ENCODE peak calls at places on chromosomes 4 and X, in four cellular contexts. One of them, this sample, is unnamed.

GRCh38 chr4:186554890-186555827 is at the start of gene MTNR1A:
- DNase-seq in K562: no peak
- DNase-seq in tibial nerve: no peak
- DNase-seq in upper lobe of left lung: peak
- DNase-seq in this sample: no peak

GRCh38 chr4:66160606-66161005 is 490.3 kb upstream of the EPHA5 start:
- DNase-seq in upper lobe of left lung: no peak
- DNase-seq in K562: no peak
- DNase-seq in tibial nerve: no peak
- DNase-seq in this sample: no peak

GRCh38 chrX:8037593-8038348 is 110.6 kb upstream of the PNPLA4 start:
- DNase-seq in K562: no peak
- DNase-seq in tibial nerve: no peak
- DNase-seq in upper lobe of left lung: no peak
- DNase-seq in this sample: no peak

GRCh38 chr4:112550728-112551127 is 34.7 kb upstream of the NEUROG2 start:
- DNase-seq in upper lobe of left lung: no peak
- DNase-seq in tibial nerve: no peak
- DNase-seq in K562: no peak
- DNase-seq in this sample: no peak

GRCh38 chrX:43813898-43814297 is 68.4 kb downstream of the MAOB start:
- DNase-seq in K562: peak
- DNase-seq in upper lobe of left lung: no peak
- DNase-seq in tibial nerve: no peak
- DNase-seq in this sample: no peak

GRCh38 chr4:185346975-185347601 is 48.6 kb downstream of the LRP2BP start:
- DNase-seq in upper lobe of left lung: no peak
- DNase-seq in tibial nerve: no peak
- DNase-seq in K562: no peak
- DNase-seq in this sample: no peak

GRCh38 chr4:71607780-71608673 is 175.9 kb downstream of the GC start:
- DNase-seq in K562: no peak
- DNase-seq in tibial nerve: no peak
- DNase-seq in upper lobe of left lung: no peak
- DNase-seq in this sample: no peak

GRCh38 chr4:37066149-37066548 is 178.4 kb upstream of the NWD2 start:
- DNase-seq in upper lobe of left lung: no peak
- DNase-seq in tibial nerve: no peak
- DNase-seq in K562: no peak
- DNase-seq in this sample: no peak

GRCh38 chr4:87322754-87323153 is at the start of gene HSD17B13:
- DNase-seq in K562: no peak
- DNase-seq in tibial nerve: no peak
- DNase-seq in upper lobe of left lung: no peak
- DNase-seq in this sample: no peak

GRCh38 chr4:121785479-121785878 is 15.6 kb upstream of the EXOSC9 start:
- DNase-seq in tibial nerve: no peak
- DNase-seq in upper lobe of left lung: no peak
- DNase-seq in K562: no peak
- DNase-seq in this sample: no peak

GRCh38 chr4:127916512-127916911 is 35.8 kb downstream of the PLK4 start:
- DNase-seq in upper lobe of left lung: no peak
- DNase-seq in K562: no peak
- DNase-seq in tibial nerve: no peak
- DNase-seq in this sample: no peak

GRCh38 chr4:158805628-158806471 is 37.0 kb downstream of the FNIP2 start:
- DNase-seq in tibial nerve: no peak
- DNase-seq in K562: no peak
- DNase-seq in upper lobe of left lung: no peak
- DNase-seq in this sample: no peak

GRCh38 chr4:80226091-80226490 is 28.8 kb downstream of the PRDM8 start:
- DNase-seq in K562: no peak
- DNase-seq in tibial nerve: no peak
- DNase-seq in upper lobe of left lung: no peak
- DNase-seq in this sample: no peak

GRCh38 chrX:36609653-36610585 is 398.2 kb upstream of the FAM47C start:
- DNase-seq in upper lobe of left lung: no peak
- DNase-seq in tibial nerve: no peak
- DNase-seq in K562: no peak
- DNase-seq in this sample: no peak

GRCh38 chrX:51836823-51837222 is 56.6 kb upstream of the MAGED1 start:
- DNase-seq in upper lobe of left lung: no peak
- DNase-seq in K562: no peak
- DNase-seq in tibial nerve: no peak
- DNase-seq in this sample: no peak

GRCh38 chr4:123547167-123547817 is 150.7 kb downstream of the SPRY1 start:
- DNase-seq in upper lobe of left lung: peak
- DNase-seq in K562: peak
- DNase-seq in tibial nerve: no peak
- DNase-seq in this sample: no peak

GRCh38 chr4:34182346-34182745 is 2062.0 kb downstream of the ARAP2 start:
- DNase-seq in K562: no peak
- DNase-seq in tibial nerve: no peak
- DNase-seq in upper lobe of left lung: no peak
- DNase-seq in this sample: no peak

GRCh38 chr4:73181231-73181630 is 77.4 kb downstream of the ANKRD17 start:
- DNase-seq in K562: no peak
- DNase-seq in upper lobe of left lung: no peak
- DNase-seq in tibial nerve: no peak
- DNase-seq in this sample: no peak

GRCh38 chr4:57378766-57379165 is 268.6 kb upstream of the IGFBP7 start:
- DNase-seq in upper lobe of left lung: no peak
- DNase-seq in K562: no peak
- DNase-seq in tibial nerve: no peak
- DNase-seq in this sample: no peak

GRCh38 chr4:106315476-106315967 is 487 bp downstream of the TBCK start:
- DNase-seq in tibial nerve: no peak
- DNase-seq in K562: peak
- DNase-seq in upper lobe of left lung: no peak
- DNase-seq in this sample: no peak

GRCh38 chrX:1239681-1240142 is 27.3 kb upstream of the CRLF2 start:
- DNase-seq in upper lobe of left lung: peak
- DNase-seq in K562: peak
- DNase-seq in tibial nerve: peak
- DNase-seq in this sample: no peak

GRCh38 chr4:4986856-4987255 is 32.4 kb downstream of the CYTL1 start:
- DNase-seq in upper lobe of left lung: no peak
- DNase-seq in K562: no peak
- DNase-seq in tibial nerve: no peak
- DNase-seq in this sample: no peak

DNA sequence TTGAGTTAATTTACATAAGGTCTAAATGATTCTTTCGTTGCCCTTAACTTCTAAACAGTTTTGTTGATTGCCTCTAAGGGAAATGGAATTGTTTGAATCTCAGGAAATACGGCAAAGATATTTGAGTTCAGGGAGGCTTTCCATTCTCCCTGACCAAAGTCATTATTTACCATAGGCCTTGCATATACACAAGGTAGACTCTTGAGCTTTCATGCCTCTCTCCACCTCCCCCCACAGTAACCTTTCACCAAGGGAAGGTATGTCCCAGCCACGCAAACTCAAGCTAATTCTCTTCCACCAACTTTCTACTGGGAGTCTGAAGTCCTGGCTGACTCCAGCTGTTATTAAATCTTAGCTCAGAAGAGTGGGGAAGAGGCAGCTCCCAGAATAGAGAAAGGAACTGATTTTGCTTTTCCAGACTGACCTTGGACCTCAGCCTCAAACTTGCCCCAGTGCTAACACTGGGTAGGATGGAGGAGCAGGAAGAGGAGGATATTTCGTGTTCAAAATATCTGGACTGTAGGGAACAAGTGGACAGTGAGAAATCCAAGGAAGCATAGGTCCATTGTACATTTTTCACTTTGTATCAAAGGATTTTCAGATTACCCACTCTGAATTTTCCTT is 1.4 kb downstream of the IGSF1 start:
- DNase-seq in tibial nerve: no peak
- DNase-seq in K562: no peak
- DNase-seq in upper lobe of left lung: no peak
- DNase-seq in this sample: no peak
- H3K4me3 ChIP-seq in tibial nerve: no peak
- H3K4me3 ChIP-seq in K562: no peak
- H3K4me3 ChIP-seq in upper lobe of left lung: no peak
- H3K4me3 ChIP-seq in this sample: no peak

GRCh38 chrX:13899607-13900006 is 82.7 kb upstream of the GPM6B start:
- DNase-seq in tibial nerve: no peak
- DNase-seq in upper lobe of left lung: no peak
- DNase-seq in K562: no peak
- DNase-seq in this sample: no peak
- TF ChIP-seq EP300 in tibial nerve: peak
- TF ChIP-seq EP300 in upper lobe of left lung: no peak
- TF ChIP-seq EP300 in K562: no peak
- TF ChIP-seq EP300 in this sample: no peak

DNA sequence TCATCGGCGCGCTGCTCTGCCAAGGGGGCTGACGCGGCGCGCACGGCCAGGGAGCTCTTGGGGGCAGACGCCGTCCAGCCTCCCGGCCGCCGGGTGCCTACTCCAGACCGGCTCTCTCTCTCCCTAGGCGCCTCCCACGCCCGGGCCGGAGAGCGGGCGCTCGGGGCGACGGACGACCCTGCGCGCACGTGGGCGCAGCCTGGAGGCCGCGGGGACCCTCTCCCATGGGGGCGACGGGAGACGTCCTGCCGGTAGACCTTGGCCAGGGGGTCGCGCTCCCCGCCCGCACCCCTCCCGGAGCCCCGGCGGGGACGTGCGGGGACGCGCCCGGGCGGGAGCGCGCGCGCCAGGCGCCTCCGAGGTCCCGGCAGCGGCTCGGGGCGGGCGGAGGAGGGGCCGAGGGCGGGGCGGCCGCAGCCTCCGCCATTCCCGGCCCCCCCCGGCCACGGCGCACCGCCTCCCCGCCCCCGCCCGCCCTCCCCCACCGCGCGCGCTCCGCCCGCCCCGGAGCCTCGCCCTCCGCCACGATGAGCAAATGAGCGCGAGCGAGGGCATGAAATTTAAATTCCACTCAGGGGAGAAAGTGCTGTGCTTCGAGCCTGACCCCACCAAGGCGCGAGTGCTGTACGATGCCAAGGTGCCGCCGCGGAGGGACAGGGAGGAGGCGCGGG is at the start of gene MSL3:
- DNase-seq in K562: peak
- DNase-seq in tibial nerve: peak
- DNase-seq in upper lobe of left lung: peak
- DNase-seq in this sample: peak
- TF ChIP-seq POLR2A in K562: peak
- TF ChIP-seq POLR2A in tibial nerve: peak
- TF ChIP-seq POLR2A in upper lobe of left lung: no peak
- TF ChIP-seq POLR2A in this sample: no peak

GRCh38 chrX:111095974-111096870 is at the start of gene PAK3:
- DNase-seq in tibial nerve: no peak
- DNase-seq in K562: no peak
- DNase-seq in upper lobe of left lung: peak
- DNase-seq in this sample: peak
- H3K4me3 ChIP-seq in tibial nerve: peak
- H3K4me3 ChIP-seq in K562: no peak
- H3K4me3 ChIP-seq in upper lobe of left lung: peak
- H3K4me3 ChIP-seq in this sample: peak

GRCh38 chr4:114752404-114752803 is 153.8 kb downstream of the UGT8 start:
- DNase-seq in upper lobe of left lung: no peak
- DNase-seq in tibial nerve: no peak
- DNase-seq in K562: no peak
- DNase-seq in this sample: no peak
- TF ChIP-seq EP300 in upper lobe of left lung: no peak
- TF ChIP-seq EP300 in tibial nerve: no peak
- TF ChIP-seq EP300 in K562: no peak
- TF ChIP-seq EP300 in this sample: no peak

GRCh38 chr4:92263010-92263409 is 40.8 kb upstream of the GRID2 start:
- DNase-seq in upper lobe of left lung: no peak
- DNase-seq in tibial nerve: no peak
- DNase-seq in K562: no peak
- DNase-seq in this sample: no peak

GRCh38 chr4:92264163-92264562 is 39.6 kb upstream of the GRID2 start:
- DNase-seq in tibial nerve: no peak
- DNase-seq in K562: no peak
- DNase-seq in upper lobe of left lung: no peak
- DNase-seq in this sample: no peak

GRCh38 chr4:92262371-92262770 is 41.4 kb upstream of the GRID2 start:
- DNase-seq in tibial nerve: no peak
- DNase-seq in K562: no peak
- DNase-seq in upper lobe of left lung: no peak
- DNase-seq in this sample: no peak

GRCh38 chr4:92263575-92263974 is 40.2 kb upstream of the GRID2 start:
- DNase-seq in K562: no peak
- DNase-seq in upper lobe of left lung: no peak
- DNase-seq in tibial nerve: no peak
- DNase-seq in this sample: no peak

GRCh38 chr4:92261256-92261655 is 42.5 kb upstream of the GRID2 start:
- DNase-seq in tibial nerve: no peak
- DNase-seq in K562: no peak
- DNase-seq in upper lobe of left lung: no peak
- DNase-seq in this sample: no peak
- TF ChIP-seq POLR2A in tibial nerve: no peak
- TF ChIP-seq POLR2A in K562: no peak
- TF ChIP-seq POLR2A in upper lobe of left lung: no peak
- TF ChIP-seq POLR2A in this sample: no peak

DNA sequence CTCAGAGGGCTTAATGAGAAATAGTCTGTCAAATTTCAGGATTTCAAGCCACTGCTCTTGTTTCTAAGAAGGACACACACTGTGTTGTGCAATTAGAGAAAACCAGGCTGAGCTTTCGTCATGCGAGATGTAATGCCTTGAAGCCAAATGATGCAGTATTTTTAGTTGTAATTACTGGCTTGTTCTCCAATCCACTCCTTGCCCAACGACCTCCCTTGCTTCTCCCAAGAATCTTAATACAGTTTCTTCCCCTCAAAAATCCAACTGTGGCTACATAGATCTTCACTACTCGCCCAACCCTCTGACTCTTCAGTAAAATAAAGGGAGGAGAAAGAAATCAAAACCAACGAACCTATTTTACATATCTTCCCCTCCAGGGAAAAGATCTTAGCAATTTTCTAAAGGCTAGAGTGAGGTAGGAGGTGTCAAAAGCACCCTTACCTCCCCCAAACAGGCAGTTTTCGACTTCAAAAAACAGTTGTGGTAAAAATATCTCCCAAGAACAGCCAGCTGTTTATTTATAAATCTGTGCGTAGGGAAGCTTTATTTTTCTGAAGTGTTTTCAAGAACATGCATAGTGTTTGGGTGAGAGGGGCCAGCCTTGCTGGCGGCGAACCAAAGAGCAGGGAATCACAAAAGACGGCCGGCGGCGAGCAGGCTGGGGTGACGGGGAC is 68.7 kb downstream of the MGST2 start:
- DNase-seq in upper lobe of left lung: no peak
- DNase-seq in K562: no peak
- DNase-seq in tibial nerve: no peak
- DNase-seq in this sample: no peak
- H3K4me3 ChIP-seq in upper lobe of left lung: peak
- H3K4me3 ChIP-seq in K562: no peak
- H3K4me3 ChIP-seq in tibial nerve: peak
- H3K4me3 ChIP-seq in this sample: peak

GRCh38 chr4:97845758-97846157 is 297.5 kb downstream of the STPG2 start:
- DNase-seq in tibial nerve: no peak
- DNase-seq in upper lobe of left lung: no peak
- DNase-seq in K562: no peak
- DNase-seq in this sample: no peak
- TF ChIP-seq EP300 in tibial nerve: no peak
- TF ChIP-seq EP300 in upper lobe of left lung: no peak
- TF ChIP-seq EP300 in K562: no peak
- TF ChIP-seq EP300 in this sample: no peak

GRCh38 chrX:54093159-54093558 is 48.9 kb upstream of the PHF8 start:
- DNase-seq in tibial nerve: no peak
- DNase-seq in K562: no peak
- DNase-seq in upper lobe of left lung: no peak
- DNase-seq in this sample: no peak
- TF ChIP-seq POLR2A in tibial nerve: no peak
- TF ChIP-seq POLR2A in K562: no peak
- TF ChIP-seq POLR2A in upper lobe of left lung: no peak
- TF ChIP-seq POLR2A in this sample: no peak

This sample was measured in ovary.